ENCODE peak calls at places on chromosome 7, in nine cellular contexts. One of them, this sample, is unnamed.

GRCh38 chr7:106811472-106811871 is 53.6 kb upstream of the PIK3CG start:
- DNase-seq in tibial artery: no peak
- DNase-seq in caudate nucleus: no peak
- DNase-seq in mesothelial cell of epicardium: no peak
- DNase-seq in mesendoderm: no peak
- DNase-seq in kidney glomerular epithelial cell: no peak
- DNase-seq in left ventricle myocardium superior: no peak
- DNase-seq in stimulated activated CD4-positive, alpha-beta T cell treated with anti-CD3 and anti-CD28 coated beads, Interleukin-4, amount 100 ng/mL, for 48 hours: no peak
- DNase-seq in A172: no peak
- DNase-seq in this sample: no peak

GRCh38 chr7:46321556-46322205 is 400.6 kb upstream of the IGFBP3 start:
- DNase-seq in tibial artery: no peak
- DNase-seq in caudate nucleus: no peak
- DNase-seq in mesothelial cell of epicardium: no peak
- DNase-seq in mesendoderm: no peak
- DNase-seq in kidney glomerular epithelial cell: no peak
- DNase-seq in left ventricle myocardium superior: no peak
- DNase-seq in stimulated activated CD4-positive, alpha-beta T cell treated with anti-CD3 and anti-CD28 coated beads, Interleukin-4, amount 100 ng/mL, for 48 hours: no peak
- DNase-seq in A172: peak
- DNase-seq in this sample: no peak

GRCh38 chr7:22653981-22654380 is 73.0 kb upstream of the IL6 start:
- DNase-seq in tibial artery: no peak
- DNase-seq in caudate nucleus: no peak
- DNase-seq in mesothelial cell of epicardium: no peak
- DNase-seq in mesendoderm: no peak
- DNase-seq in kidney glomerular epithelial cell: no peak
- DNase-seq in left ventricle myocardium superior: no peak
- DNase-seq in stimulated activated CD4-positive, alpha-beta T cell treated with anti-CD3 and anti-CD28 coated beads, Interleukin-4, amount 100 ng/mL, for 48 hours: no peak
- DNase-seq in A172: no peak
- DNase-seq in this sample: no peak

GRCh38 chr7:66140924-66141323 is 26.3 kb downstream of the CRCP start:
- DNase-seq in tibial artery: peak
- DNase-seq in caudate nucleus: no peak
- DNase-seq in mesothelial cell of epicardium: peak
- DNase-seq in mesendoderm: peak
- DNase-seq in kidney glomerular epithelial cell: peak
- DNase-seq in left ventricle myocardium superior: peak
- DNase-seq in stimulated activated CD4-positive, alpha-beta T cell treated with anti-CD3 and anti-CD28 coated beads, Interleukin-4, amount 100 ng/mL, for 48 hours: no peak
- DNase-seq in A172: peak
- DNase-seq in this sample: peak

GRCh38 chr7:19692111-19692828 is 16.6 kb downstream of the POLR1F start:
- DNase-seq in tibial artery: no peak
- DNase-seq in caudate nucleus: no peak
- DNase-seq in mesothelial cell of epicardium: no peak
- DNase-seq in mesendoderm: no peak
- DNase-seq in kidney glomerular epithelial cell: no peak
- DNase-seq in left ventricle myocardium superior: no peak
- DNase-seq in stimulated activated CD4-positive, alpha-beta T cell treated with anti-CD3 and anti-CD28 coated beads, Interleukin-4, amount 100 ng/mL, for 48 hours: no peak
- DNase-seq in A172: no peak
- DNase-seq in this sample: no peak

GRCh38 chr7:43616977-43617376 is 34.1 kb downstream of the STK17A start:
- DNase-seq in tibial artery: no peak
- DNase-seq in caudate nucleus: no peak
- DNase-seq in mesothelial cell of epicardium: no peak
- DNase-seq in mesendoderm: no peak
- DNase-seq in kidney glomerular epithelial cell: no peak
- DNase-seq in left ventricle myocardium superior: no peak
- DNase-seq in stimulated activated CD4-positive, alpha-beta T cell treated with anti-CD3 and anti-CD28 coated beads, Interleukin-4, amount 100 ng/mL, for 48 hours: no peak
- DNase-seq in A172: no peak
- DNase-seq in this sample: no peak

GRCh38 chr7:152572101-152572500 is 103.8 kb downstream of the XRCC2 start:
- DNase-seq in tibial artery: no peak
- DNase-seq in caudate nucleus: no peak
- DNase-seq in mesothelial cell of epicardium: no peak
- DNase-seq in mesendoderm: no peak
- DNase-seq in kidney glomerular epithelial cell: no peak
- DNase-seq in left ventricle myocardium superior: no peak
- DNase-seq in stimulated activated CD4-positive, alpha-beta T cell treated with anti-CD3 and anti-CD28 coated beads, Interleukin-4, amount 100 ng/mL, for 48 hours: no peak
- DNase-seq in A172: no peak
- DNase-seq in this sample: no peak

GRCh38 chr7:90749774-90750173 is 153.7 kb downstream of the CDK14 start:
- DNase-seq in tibial artery: no peak
- DNase-seq in caudate nucleus: no peak
- DNase-seq in mesothelial cell of epicardium: no peak
- DNase-seq in mesendoderm: peak
- DNase-seq in kidney glomerular epithelial cell: no peak
- DNase-seq in left ventricle myocardium superior: no peak
- DNase-seq in stimulated activated CD4-positive, alpha-beta T cell treated with anti-CD3 and anti-CD28 coated beads, Interleukin-4, amount 100 ng/mL, for 48 hours: no peak
- DNase-seq in A172: no peak
- DNase-seq in this sample: no peak

GRCh38 chr7:52021343-52021742 is 704.7 kb upstream of the COBL start:
- DNase-seq in tibial artery: no peak
- DNase-seq in caudate nucleus: no peak
- DNase-seq in mesothelial cell of epicardium: no peak
- DNase-seq in mesendoderm: no peak
- DNase-seq in kidney glomerular epithelial cell: no peak
- DNase-seq in left ventricle myocardium superior: no peak
- DNase-seq in stimulated activated CD4-positive, alpha-beta T cell treated with anti-CD3 and anti-CD28 coated beads, Interleukin-4, amount 100 ng/mL, for 48 hours: no peak
- DNase-seq in A172: no peak
- DNase-seq in this sample: no peak

GRCh38 chr7:68697821-68698280 is 900.4 kb upstream of the AUTS2 start:
- DNase-seq in tibial artery: no peak
- DNase-seq in caudate nucleus: no peak
- DNase-seq in mesothelial cell of epicardium: no peak
- DNase-seq in mesendoderm: no peak
- DNase-seq in kidney glomerular epithelial cell: no peak
- DNase-seq in left ventricle myocardium superior: no peak
- DNase-seq in stimulated activated CD4-positive, alpha-beta T cell treated with anti-CD3 and anti-CD28 coated beads, Interleukin-4, amount 100 ng/mL, for 48 hours: no peak
- DNase-seq in A172: no peak
- DNase-seq in this sample: no peak

GRCh38 chr7:29486191-29486700 is 77.4 kb upstream of the PRR15 start:
- DNase-seq in tibial artery: no peak
- DNase-seq in caudate nucleus: peak
- DNase-seq in mesothelial cell of epicardium: no peak
- DNase-seq in mesendoderm: no peak
- DNase-seq in kidney glomerular epithelial cell: no peak
- DNase-seq in left ventricle myocardium superior: peak
- DNase-seq in stimulated activated CD4-positive, alpha-beta T cell treated with anti-CD3 and anti-CD28 coated beads, Interleukin-4, amount 100 ng/mL, for 48 hours: no peak
- DNase-seq in A172: no peak
- DNase-seq in this sample: peak

GRCh38 chr7:149431486-149432120 is 29.3 kb downstream of the ZNF777 start:
- DNase-seq in tibial artery: no peak
- DNase-seq in caudate nucleus: no peak
- DNase-seq in mesothelial cell of epicardium: no peak
- DNase-seq in mesendoderm: no peak
- DNase-seq in kidney glomerular epithelial cell: no peak
- DNase-seq in left ventricle myocardium superior: no peak
- DNase-seq in stimulated activated CD4-positive, alpha-beta T cell treated with anti-CD3 and anti-CD28 coated beads, Interleukin-4, amount 100 ng/mL, for 48 hours: no peak
- DNase-seq in A172: no peak
- DNase-seq in this sample: no peak

GRCh38 chr7:48299580-48300169 is 128.4 kb downstream of the ABCA13 start:
- DNase-seq in tibial artery: peak
- DNase-seq in caudate nucleus: no peak
- DNase-seq in mesothelial cell of epicardium: no peak
- DNase-seq in mesendoderm: peak
- DNase-seq in kidney glomerular epithelial cell: peak
- DNase-seq in left ventricle myocardium superior: peak
- DNase-seq in stimulated activated CD4-positive, alpha-beta T cell treated with anti-CD3 and anti-CD28 coated beads, Interleukin-4, amount 100 ng/mL, for 48 hours: peak
- DNase-seq in A172: peak
- DNase-seq in this sample: peak

GRCh38 chr7:6167004-6167551 is 105.3 kb downstream of the CYTH3 start:
- DNase-seq in tibial artery: no peak
- DNase-seq in caudate nucleus: no peak
- DNase-seq in mesothelial cell of epicardium: no peak
- DNase-seq in mesendoderm: no peak
- DNase-seq in kidney glomerular epithelial cell: no peak
- DNase-seq in left ventricle myocardium superior: peak
- DNase-seq in stimulated activated CD4-positive, alpha-beta T cell treated with anti-CD3 and anti-CD28 coated beads, Interleukin-4, amount 100 ng/mL, for 48 hours: no peak
- DNase-seq in A172: no peak
- DNase-seq in this sample: no peak

GRCh38 chr7:125057974-125058373 is 128.3 kb upstream of the POT1 start:
- DNase-seq in tibial artery: no peak
- DNase-seq in caudate nucleus: no peak
- DNase-seq in mesothelial cell of epicardium: no peak
- DNase-seq in mesendoderm: peak
- DNase-seq in kidney glomerular epithelial cell: no peak
- DNase-seq in left ventricle myocardium superior: no peak
- DNase-seq in stimulated activated CD4-positive, alpha-beta T cell treated with anti-CD3 and anti-CD28 coated beads, Interleukin-4, amount 100 ng/mL, for 48 hours: no peak
- DNase-seq in A172: no peak
- DNase-seq in this sample: no peak

GRCh38 chr7:108132551-108133265 is 2.5 kb upstream of the LAMB4 start:
- DNase-seq in tibial artery: no peak
- DNase-seq in caudate nucleus: no peak
- DNase-seq in mesothelial cell of epicardium: no peak
- DNase-seq in mesendoderm: peak
- DNase-seq in kidney glomerular epithelial cell: no peak
- DNase-seq in left ventricle myocardium superior: no peak
- DNase-seq in stimulated activated CD4-positive, alpha-beta T cell treated with anti-CD3 and anti-CD28 coated beads, Interleukin-4, amount 100 ng/mL, for 48 hours: no peak
- DNase-seq in A172: no peak
- DNase-seq in this sample: no peak

GRCh38 chr7:80542398-80542797 is 30.5 kb upstream of the GNAT3 start:
- DNase-seq in tibial artery: no peak
- DNase-seq in caudate nucleus: no peak
- DNase-seq in mesothelial cell of epicardium: no peak
- DNase-seq in mesendoderm: no peak
- DNase-seq in kidney glomerular epithelial cell: peak
- DNase-seq in left ventricle myocardium superior: no peak
- DNase-seq in stimulated activated CD4-positive, alpha-beta T cell treated with anti-CD3 and anti-CD28 coated beads, Interleukin-4, amount 100 ng/mL, for 48 hours: no peak
- DNase-seq in A172: peak
- DNase-seq in this sample: no peak

GRCh38 chr7:38840736-38841460 is 68.1 kb downstream of the VPS41 start:
- DNase-seq in tibial artery: no peak
- DNase-seq in caudate nucleus: no peak
- DNase-seq in mesothelial cell of epicardium: no peak
- DNase-seq in mesendoderm: no peak
- DNase-seq in kidney glomerular epithelial cell: peak
- DNase-seq in left ventricle myocardium superior: no peak
- DNase-seq in stimulated activated CD4-positive, alpha-beta T cell treated with anti-CD3 and anti-CD28 coated beads, Interleukin-4, amount 100 ng/mL, for 48 hours: no peak
- DNase-seq in A172: no peak
- DNase-seq in this sample: no peak

GRCh38 chr7:29454899-29455451 is 108.7 kb upstream of the PRR15 start:
- DNase-seq in tibial artery: no peak
- DNase-seq in caudate nucleus: no peak
- DNase-seq in mesothelial cell of epicardium: no peak
- DNase-seq in mesendoderm: no peak
- DNase-seq in kidney glomerular epithelial cell: no peak
- DNase-seq in left ventricle myocardium superior: no peak
- DNase-seq in stimulated activated CD4-positive, alpha-beta T cell treated with anti-CD3 and anti-CD28 coated beads, Interleukin-4, amount 100 ng/mL, for 48 hours: no peak
- DNase-seq in A172: no peak
- DNase-seq in this sample: no peak

GRCh38 chr7:1505731-1506550 is 1.8 kb upstream of the INTS1 start:
- DNase-seq in tibial artery: no peak
- DNase-seq in caudate nucleus: no peak
- DNase-seq in mesothelial cell of epicardium: no peak
- DNase-seq in mesendoderm: peak
- DNase-seq in kidney glomerular epithelial cell: no peak
- DNase-seq in left ventricle myocardium superior: no peak
- DNase-seq in stimulated activated CD4-positive, alpha-beta T cell treated with anti-CD3 and anti-CD28 coated beads, Interleukin-4, amount 100 ng/mL, for 48 hours: no peak
- DNase-seq in A172: no peak
- DNase-seq in this sample: no peak

GRCh38 chr7:157564518-157565177 is 227.8 kb downstream of the DNAJB6 start:
- DNase-seq in tibial artery: no peak
- DNase-seq in caudate nucleus: no peak
- DNase-seq in mesothelial cell of epicardium: no peak
- DNase-seq in mesendoderm: no peak
- DNase-seq in kidney glomerular epithelial cell: no peak
- DNase-seq in left ventricle myocardium superior: peak
- DNase-seq in stimulated activated CD4-positive, alpha-beta T cell treated with anti-CD3 and anti-CD28 coated beads, Interleukin-4, amount 100 ng/mL, for 48 hours: no peak
- DNase-seq in A172: peak
- DNase-seq in this sample: no peak

GRCh38 chr7:50268223-50268622 is 36.3 kb upstream of the IKZF1 start:
- DNase-seq in tibial artery: no peak
- DNase-seq in caudate nucleus: no peak
- DNase-seq in mesothelial cell of epicardium: no peak
- DNase-seq in mesendoderm: no peak
- DNase-seq in kidney glomerular epithelial cell: no peak
- DNase-seq in left ventricle myocardium superior: no peak
- DNase-seq in stimulated activated CD4-positive, alpha-beta T cell treated with anti-CD3 and anti-CD28 coated beads, Interleukin-4, amount 100 ng/mL, for 48 hours: no peak
- DNase-seq in A172: no peak
- DNase-seq in this sample: no peak

GRCh38 chr7:34928052-34928451 is 109.2 kb downstream of the DPY19L1 start:
- DNase-seq in tibial artery: no peak
- DNase-seq in caudate nucleus: peak
- DNase-seq in mesothelial cell of epicardium: peak
- DNase-seq in mesendoderm: peak
- DNase-seq in kidney glomerular epithelial cell: no peak
- DNase-seq in left ventricle myocardium superior: peak
- DNase-seq in stimulated activated CD4-positive, alpha-beta T cell treated with anti-CD3 and anti-CD28 coated beads, Interleukin-4, amount 100 ng/mL, for 48 hours: peak
- DNase-seq in A172: peak
- DNase-seq in this sample: peak

GRCh38 chr7:42139751-42140150 is 97.3 kb downstream of the GLI3 start:
- DNase-seq in tibial artery: no peak
- DNase-seq in caudate nucleus: no peak
- DNase-seq in mesothelial cell of epicardium: no peak
- DNase-seq in mesendoderm: no peak
- DNase-seq in kidney glomerular epithelial cell: no peak
- DNase-seq in left ventricle myocardium superior: no peak
- DNase-seq in stimulated activated CD4-positive, alpha-beta T cell treated with anti-CD3 and anti-CD28 coated beads, Interleukin-4, amount 100 ng/mL, for 48 hours: no peak
- DNase-seq in A172: no peak
- DNase-seq in this sample: no peak

GRCh38 chr7:75879771-75880184 is 944 bp downstream of the RHBDD2 start:
- DNase-seq in tibial artery: no peak
- DNase-seq in caudate nucleus: no peak
- DNase-seq in mesothelial cell of epicardium: no peak
- DNase-seq in mesendoderm: peak
- DNase-seq in kidney glomerular epithelial cell: no peak
- DNase-seq in left ventricle myocardium superior: no peak
- DNase-seq in stimulated activated CD4-positive, alpha-beta T cell treated with anti-CD3 and anti-CD28 coated beads, Interleukin-4, amount 100 ng/mL, for 48 hours: no peak
- DNase-seq in A172: peak
- DNase-seq in this sample: no peak